ENCODE peak calls at places on chromosomes 3 and 15, in nine cellular contexts. H is left ventricle myocardium inferior, C is brain microvascular endothelial cell, V is LNCaP clone FGC, N is tibial artery, L is HFFc6, X is foreskin fibroblast, U is AG10803, Y is GM23338. O is an unnamed sample.

GRCh38 chr3:148710665-148711064 is 13.0 kb downstream of the AGTR1 start:
- DNase-seq in N (no peak), Y (peak; percentile 11), V (no peak), L (no peak), H (no peak), X (no peak), C (no peak), U (no peak), O (no peak)

GRCh38 chr3:33787328-33788009 is 11.0 kb upstream of the PDCD6IP start:
- DNase-seq in L (peak; percentile 74), U (peak; percentile 71), V (peak; percentile 54), H (peak; percentile 26), C (peak; percentile 78), Y (peak; percentile 92), N (peak; percentile 71), X (peak; percentile 86), O (peak; percentile 62)

GRCh38 chr3:72245183-72245811 is 460.3 kb upstream of the PROK2 start:
- DNase-seq in H (peak; percentile 71), V (no peak), L (no peak), Y (no peak), C (no peak), U (peak; percentile 51), X (no peak), N (peak; percentile 92), O (no peak)

GRCh38 chr3:116423365-116423764 is 21.9 kb downstream of the LSAMP start:
- DNase-seq in V (no peak), L (no peak), C (no peak), N (no peak), H (no peak), X (peak; percentile 38), U (no peak), Y (peak; percentile 29), O (no peak)

GRCh38 chr15:53530762-53531161 is 228.7 kb downstream of the WDR72 start:
- DNase-seq in H (no peak), Y (no peak), N (no peak), C (no peak), L (no peak), X (no peak), U (no peak), V (no peak), O (no peak)

GRCh38 chr3:26630669-26631384 is 8.3 kb downstream of the LRRC3B start:
- DNase-seq in H (no peak), U (no peak), N (no peak), Y (peak; percentile 15), V (no peak), L (no peak), C (no peak), X (no peak), O (no peak)

GRCh38 chr3:179898024-179898423 is 138.7 kb downstream of the PEX5L start:
- DNase-seq in L (peak; percentile 29), X (no peak), H (no peak), N (no peak), Y (peak; percentile 98), U (no peak), V (peak; percentile 49), C (peak; percentile 73), O (peak; percentile 42)

GRCh38 chr3:169348981-169349942 is 314.2 kb downstream of the MECOM start:
- DNase-seq in N (no peak), C (no peak), H (no peak), X (peak; percentile 11), L (no peak), Y (no peak), V (no peak), U (no peak), O (no peak)

GRCh38 chr15:67216859-67217258 is 37.6 kb downstream of the AAGAB start:
- DNase-seq in C (no peak), X (no peak), V (no peak), L (no peak), U (no peak), N (no peak), H (no peak), Y (no peak), O (no peak)

GRCh38 chr15:90773485-90773884 is 56.3 kb downstream of the BLM start:
- DNase-seq in V (no peak), N (no peak), L (no peak), H (no peak), U (no peak), C (no peak), X (no peak), Y (no peak), O (no peak)

GRCh38 chr3:46706771-46707582 is 5.8 kb downstream of the TMIE start:
- DNase-seq in X (no peak), N (peak; percentile 53), U (no peak), Y (peak; percentile 31), V (no peak), C (no peak), L (no peak), H (peak; percentile 11), O (no peak)

DNA sequence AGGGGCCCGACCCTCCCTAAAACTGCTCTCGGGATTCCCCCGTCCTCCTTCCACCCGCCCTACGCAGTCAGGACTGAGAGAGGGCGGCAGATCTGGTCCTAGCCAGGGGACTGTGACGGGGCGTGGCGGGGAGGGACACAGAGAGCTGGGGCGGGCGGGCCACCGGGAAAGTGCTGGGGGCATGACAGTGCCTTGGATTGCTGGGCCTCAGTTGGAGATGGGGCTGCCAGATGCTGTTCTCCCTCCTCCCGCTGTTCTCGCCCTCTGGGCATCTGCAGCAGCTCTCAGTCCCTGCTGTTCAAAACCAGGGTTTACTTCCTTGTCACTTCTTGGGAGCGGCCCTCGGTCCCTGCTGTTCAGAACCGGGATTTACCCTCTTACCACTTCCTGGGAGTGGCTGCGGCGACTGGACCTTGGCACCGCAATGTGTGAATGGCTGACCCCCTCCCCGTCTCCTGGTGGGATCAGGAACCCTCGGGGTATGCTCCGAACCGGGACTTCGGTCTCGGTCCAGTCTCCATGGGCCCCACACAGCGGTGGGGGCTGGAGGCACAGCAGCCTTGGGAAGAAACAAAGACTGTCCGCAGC is 1.8 kb upstream of the RPP25 start:
- DNase-seq in X (peak; percentile 55), C (no peak), L (peak; percentile 50), V (no peak), H (peak; percentile 68), U (peak; percentile 60), Y (peak; percentile 84), N (peak; percentile 86), O (no peak)
- TF ChIP-seq CTCF in X (no peak), C (peak; percentile 46), L (peak; percentile 40), V (no peak), H (peak; percentile 43), U (peak; percentile 37), Y (no peak), N (peak; percentile 58), O (no peak)

DNA sequence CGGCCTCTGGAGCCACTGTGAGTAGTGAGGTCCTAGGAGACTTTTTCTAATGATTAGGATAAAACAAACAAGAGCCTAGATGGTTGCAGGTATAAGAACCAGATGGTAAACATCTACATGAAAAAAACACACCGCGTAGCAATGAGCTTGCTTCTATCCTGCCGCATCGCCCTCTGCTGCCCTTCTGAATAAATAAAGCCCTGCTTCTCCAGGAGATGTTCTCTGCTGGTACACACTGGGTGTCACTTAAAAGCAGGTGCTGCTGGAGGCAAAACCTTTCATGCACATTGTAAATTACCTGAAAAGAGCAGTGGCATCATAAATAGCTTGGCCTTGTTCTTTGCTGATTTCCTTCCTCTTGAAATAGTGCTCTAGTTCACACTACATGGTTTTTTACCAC is 164.4 kb upstream of the TOPAZ1 start:
- DNase-seq in Y (peak; percentile 62), C (no peak), V (peak; percentile 21), U (peak; percentile 20), N (no peak), X (peak; percentile 45), H (no peak), L (no peak), O (no peak)
- TF ChIP-seq CTCF in Y (peak; percentile 65), C (peak; percentile 44), V (peak; percentile 63), U (peak; percentile 34), N (no peak), X (peak; percentile 19), H (peak; percentile 23), L (peak; percentile 30), O (no peak)

GRCh38 chr3:19250959-19251610 is 102.8 kb downstream of the KCNH8 start:
- DNase-seq in Y (peak; percentile 39), L (no peak), C (no peak), X (no peak), H (no peak), U (no peak), N (no peak), V (no peak), O (no peak)
- TF ChIP-seq CTCF in Y (peak; percentile 72), L (no peak), C (no peak), X (no peak), H (no peak), U (no peak), N (no peak), V (no peak), O (no peak)

GRCh38 chr15:64490598-64491259 is 30.4 kb downstream of the ZNF609 start:
- DNase-seq in Y (no peak), L (no peak), U (peak; percentile 47), N (no peak), X (peak; percentile 30), H (no peak), C (no peak), V (no peak), O (no peak)

GRCh38 chr15:64483749-64484148 is 23.4 kb downstream of the ZNF609 start:
- DNase-seq in Y (no peak), L (no peak), C (no peak), U (no peak), H (no peak), N (no peak), V (no peak), X (no peak), O (no peak)

GRCh38 chr15:64485796-64486195 is 25.4 kb downstream of the ZNF609 start:
- DNase-seq in N (no peak), H (no peak), Y (no peak), X (no peak), L (no peak), U (no peak), V (no peak), C (no peak), O (no peak)
- TF ChIP-seq CTCF in N (no peak), H (no peak), Y (no peak), X (no peak), L (no peak), U (no peak), V (no peak), C (no peak), O (no peak)

DNA sequence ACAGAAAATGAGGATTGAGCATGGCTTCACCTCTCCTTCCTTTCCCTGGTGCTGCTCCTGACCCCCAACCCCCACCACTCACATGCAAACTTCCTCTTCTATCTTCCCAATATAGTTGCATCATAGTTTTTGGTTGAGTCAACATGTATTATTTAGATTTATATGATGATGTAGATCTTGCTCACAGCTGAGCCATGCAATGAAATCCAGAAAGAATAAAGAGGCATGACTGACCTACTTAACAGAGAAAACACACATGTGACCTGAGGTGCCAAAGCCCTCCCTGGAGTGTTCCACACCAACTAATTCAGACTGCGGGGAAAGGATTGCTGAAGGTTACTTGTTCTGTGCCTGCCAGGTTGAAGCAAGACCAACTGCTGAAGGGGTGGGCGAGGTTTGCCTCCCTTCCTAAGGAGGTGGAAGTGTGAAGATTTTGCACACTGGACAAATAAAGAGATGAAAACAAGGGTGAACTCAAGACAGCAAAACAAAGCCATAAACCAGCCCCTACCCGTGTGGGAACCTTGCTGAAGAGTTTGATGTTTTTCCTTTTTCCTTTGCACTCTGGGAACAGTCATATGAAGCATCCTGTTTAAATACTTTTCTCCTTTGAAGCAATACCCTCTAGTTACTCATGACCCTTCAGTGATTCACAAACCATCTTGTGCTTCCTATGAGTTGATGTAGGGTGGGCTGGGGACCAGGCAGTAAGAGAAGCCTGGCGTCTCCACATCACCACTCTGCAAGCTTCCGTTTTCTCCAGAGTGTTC is 155.2 kb upstream of the UBE2E1 start:
- DNase-seq in V (no peak), H (no peak), Y (no peak), X (peak; percentile 93), L (peak; percentile 89), C (peak; percentile 72), N (no peak), U (peak; percentile 81), O (no peak)
- TF ChIP-seq CTCF in V (no peak), H (no peak), Y (no peak), X (no peak), L (no peak), C (no peak), N (no peak), U (no peak), O (no peak)

O was measured in GM20000.